ENCODE peak calls at places on chromosomes 7 and 10, in six cellular contexts. K is uterus, O is PC-9, J is AG08395, Z is endodermal cell, Q is GM20000. E is an unnamed sample.

GRCh38 chr10:100364735-100365391 is 17.8 kb downstream of the SCD start:
- DNase-seq in O (peak), K (peak), J (peak), Z (peak), Q (no peak), E (peak)

GRCh38 chr10:115942106-115942505 is 330.9 kb downstream of the GFRA1 start:
- DNase-seq in J (no peak), Z (no peak), Q (no peak), O (no peak), K (no peak), E (no peak)

GRCh38 chr10:97640868-97641811 is 669 bp downstream of the PI4K2A start:
- DNase-seq in J (peak), Z (peak), O (no peak), Q (peak), K (peak), E (no peak)

GRCh38 chr7:96589038-96589437 is 120.6 kb downstream of the SEM1 start:
- DNase-seq in Q (no peak), O (no peak), Z (peak), K (no peak), J (no peak), E (no peak)

GRCh38 chr7:2224491-2224928 is 8.2 kb downstream of the MAD1L1 start:
- DNase-seq in Q (no peak), O (no peak), J (no peak), K (no peak), Z (no peak), E (no peak)

GRCh38 chr7:1412322-1413261 is 46.7 kb downstream of the MICALL2 start:
- DNase-seq in K (peak), O (peak), Q (peak), Z (peak), J (peak), E (peak)

GRCh38 chr7:111159426-111159825 is 68.5 kb downstream of the LRRN3 start:
- DNase-seq in O (no peak), J (peak), Z (no peak), K (no peak), Q (no peak), E (no peak)

GRCh38 chr10:10824611-10825148 is 193.0 kb upstream of the CELF2 start:
- DNase-seq in Z (no peak), Q (no peak), K (peak), O (no peak), J (peak), E (no peak)

GRCh38 chr7:108030536-108030935 is 27.6 kb upstream of the LAMB1 start:
- DNase-seq in O (no peak), Z (no peak), K (no peak), J (peak), Q (no peak), E (no peak)

GRCh38 chr7:116327751-116328150 is 117.4 kb downstream of the TES start:
- DNase-seq in Q (no peak), K (no peak), J (peak), O (no peak), Z (no peak), E (no peak)

GRCh38 chr7:27745064-27745583 is 5.2 kb downstream of the TAX1BP1 start:
- DNase-seq in K (no peak), O (peak), J (peak), Q (no peak), Z (peak), E (no peak)

GRCh38 chr7:1558841-1559625 is 3.0 kb upstream of the TMEM184A start:
- DNase-seq in K (no peak), Z (no peak), J (no peak), O (peak), Q (no peak), E (no peak)

GRCh38 chr7:32047075-32047474 is 23.1 kb downstream of the PDE1C start:
- DNase-seq in Z (no peak), O (no peak), Q (no peak), K (no peak), J (no peak), E (no peak)

GRCh38 chr10:35211390-35211789 is 84.7 kb downstream of the CREM start:
- DNase-seq in K (no peak), J (no peak), Z (peak), Q (no peak), O (no peak), E (no peak)

GRCh38 chr7:100879685-100880261 is 4.9 kb downstream of the SRRT start:
- DNase-seq in Q (no peak), K (no peak), J (no peak), Z (no peak), O (no peak), E (no peak)

GRCh38 chr10:86583983-86584382 is 62.4 kb upstream of the WAPL start:
- DNase-seq in J (no peak), Q (peak), K (no peak), O (no peak), Z (peak), E (no peak)

GRCh38 chr10:113961261-113961938 is 82.3 kb upstream of the ADRB1 start:
- DNase-seq in O (no peak), J (no peak), K (no peak), Q (peak), Z (peak), E (no peak)

GRCh38 chr7:39892361-39892760 is 57.7 kb upstream of the CDK13 start:
- DNase-seq in Q (no peak), O (peak), K (no peak), J (no peak), Z (no peak), E (no peak)

GRCh38 chr7:628041-628763 is 98.3 kb upstream of the DNAAF5 start:
- DNase-seq in K (no peak), Z (no peak), O (no peak), J (no peak), Q (no peak), E (no peak)

GRCh38 chr10:89151857-89152256 is 55.3 kb downstream of the CH25H start:
- DNase-seq in Z (no peak), K (no peak), J (peak), Q (no peak), O (no peak), E (no peak)